ENCODE peak calls at places on chromosomes 6 and 20, in eight cellular contexts. T is RKO, P is LHCN-M2, G is astrocyte, N is PC-3, J is COR-L47, Y is NCI-H460, C is NCI-H774. K is an unnamed sample.

GRCh38 chr6:43217351-43217750 is 11.9 kb downstream of the DNPH1 start:
- DNase-seq in T (no peak), G (no peak), P (no peak), N (no peak), Y (no peak), C (no peak), J (no peak), K (no peak)

GRCh38 chr20:49482621-49483017 is at the start of gene KCNB1:
- DNase-seq in G (peak; percentile 12), N (peak; percentile 52), Y (peak; percentile 54), C (no peak), T (peak; percentile 27), J (no peak), P (peak; percentile 54), K (peak; percentile 39)

GRCh38 chr20:15951711-15952110 is 621.5 kb downstream of the KIF16B start:
- DNase-seq in J (no peak), C (no peak), N (peak; percentile 60), G (no peak), Y (no peak), P (peak; percentile 67), T (no peak), K (no peak)

GRCh38 chr6:39407446-39407993 is 85.0 kb upstream of the KCNK16 start:
- DNase-seq in T (no peak), G (no peak), Y (no peak), C (no peak), P (no peak), J (no peak), N (no peak), K (no peak)

GRCh38 chr6:25229671-25230321 is 49.4 kb upstream of the CARMIL1 start:
- DNase-seq in C (no peak), J (no peak), P (peak; percentile 83), T (no peak), Y (no peak), N (peak; percentile 74), G (peak; percentile 95), K (peak; percentile 83)

GRCh38 chr20:30815577-30816181 is 441.8 kb upstream of the DEFB115 start:
- DNase-seq in C (no peak), Y (no peak), N (no peak), G (no peak), J (no peak), P (no peak), T (no peak), K (no peak)

GRCh38 chr6:89369009-89369408 is 16.5 kb upstream of the UBE2J1 start:
- DNase-seq in T (peak; percentile 31), C (no peak), J (no peak), P (no peak), Y (no peak), N (peak; percentile 72), G (peak; percentile 42), K (peak; percentile 31)

GRCh38 chr6:139905404-139906052 is 531.1 kb upstream of the CITED2 start:
- DNase-seq in N (no peak), C (no peak), G (no peak), T (no peak), J (no peak), P (peak; percentile 21), Y (no peak), K (no peak)

GRCh38 chr6:126548301-126548700 is 208.4 kb downstream of the CENPW start:
- DNase-seq in C (no peak), J (no peak), Y (no peak), G (no peak), N (no peak), P (no peak), T (no peak), K (no peak)

GRCh38 chr20:23257106-23257761 is 93.4 kb upstream of the NXT1 start:
- DNase-seq in J (no peak), N (no peak), C (no peak), Y (no peak), T (no peak), P (peak; percentile 11), G (no peak), K (peak; percentile 24)